ENCODE peak calls at places on chromosomes 5 and 9, in four cellular contexts. H, U, Z and T are unnamed samples.

GRCh38 chr5:123722451-123722850 is 210.5 kb downstream of the CSNK1G3 start:
- DNase-seq in Z (no peak), U (no peak), H (no peak), T (no peak)

GRCh38 chr9:114039484-114039883 is 38.6 kb downstream of the AMBP start:
- DNase-seq in U (no peak), H (no peak), Z (no peak), T (no peak)

GRCh38 chr5:145979270-145980223 is 43.2 kb downstream of the SH3RF2 start:
- DNase-seq in H (no peak), Z (no peak), U (no peak), T (no peak)

GRCh38 chr5:133425183-133425582 is 187.2 kb downstream of the FSTL4 start:
- DNase-seq in Z (no peak), U (no peak), H (no peak), T (no peak)

GRCh38 chr5:116068028-116068632 is 16.7 kb upstream of the COMMD10 start:
- DNase-seq in H (no peak), Z (no peak), U (peak), T (no peak)

GRCh38 chr9:81980568-81980967 is 8.0 kb upstream of the SPATA31D1 start:
- DNase-seq in Z (no peak), U (no peak), H (no peak), T (no peak)

GRCh38 chr5:80973027-80973426 is 12.9 kb downstream of the RASGRF2 start:
- DNase-seq in Z (no peak), U (no peak), H (no peak), T (no peak)

GRCh38 chr5:79613571-79613970 is 1.3 kb downstream of the TENT2 start:
- DNase-seq in H (no peak), U (no peak), Z (no peak), T (no peak)

GRCh38 chr5:82375488-82376294 is 97.5 kb upstream of the RPS23 start:
- DNase-seq in U (no peak), Z (no peak), H (no peak), T (no peak)

GRCh38 chr9:70156729-70157128 is 102.0 kb upstream of the SMC5 start:
- DNase-seq in H (no peak), Z (no peak), U (peak), T (no peak)

GRCh38 chr9:70406446-70406862 is 8.0 kb downstream of the KLF9 start:
- DNase-seq in U (peak), H (no peak), Z (no peak), T (no peak)

GRCh38 chr5:76269259-76269958 is 133.7 kb upstream of the IQGAP2 start:
- DNase-seq in U (no peak), Z (no peak), H (no peak), T (no peak)